ENCODE peak calls at places on chromosomes 2 and 18, in four cellular contexts. W, B, E and T are unnamed samples.

GRCh38 chr2:119247844-119248271 is 24.2 kb downstream of the STEAP3 start:
- DNase-seq in W (no peak), B (no peak), E (no peak), T (no peak)

GRCh38 chr2:88451647-88452150 is 794 bp downstream of the FOXI3 start:
- DNase-seq in W (peak), B (peak), E (no peak), T (no peak)

GRCh38 chr2:211486-212184 is 52.2 kb downstream of the SH3YL1 start:
- DNase-seq in W (no peak), B (no peak), E (no peak), T (no peak)

GRCh38 chr2:191617589-191617988 is 60.3 kb upstream of the NABP1 start:
- DNase-seq in W (no peak), B (no peak), E (no peak), T (no peak)

GRCh38 chr2:46014911-46015654 is 282.1 kb upstream of the EPAS1 start:
- DNase-seq in W (peak), B (no peak), E (no peak), T (no peak)

GRCh38 chr2:199405241-199405640 is 52.5 kb downstream of the SATB2 start:
- DNase-seq in W (peak), B (peak), E (peak), T (peak)

GRCh38 chr2:48601349-48601748 is 16.3 kb upstream of the GTF2A1L start:
- DNase-seq in W (peak), B (peak), E (peak), T (peak)

GRCh38 chr18:24014986-24015896 is 687 bp downstream of the TTC39C start:
- DNase-seq in W (peak), B (peak), E (peak), T (no peak)

GRCh38 chr2:157747695-157748370 is 119.2 kb upstream of the ACVR1C start:
- DNase-seq in W (no peak), B (no peak), E (no peak), T (no peak)

GRCh38 chr2:238717084-238717483 is 130.8 kb upstream of the TWIST2 start:
- DNase-seq in W (no peak), B (no peak), E (no peak), T (no peak)

GRCh38 chr2:238722181-238722580 is 125.7 kb upstream of the TWIST2 start:
- DNase-seq in W (no peak), B (no peak), E (no peak), T (no peak)

GRCh38 chr2:238719641-238720040 is 128.2 kb upstream of the TWIST2 start:
- DNase-seq in W (no peak), B (no peak), E (no peak), T (no peak)

GRCh38 chr2:238722883-238723282 is 125.0 kb upstream of the TWIST2 start:
- DNase-seq in W (no peak), B (no peak), E (no peak), T (no peak)

GRCh38 chr2:238720232-238720672 is 127.6 kb upstream of the TWIST2 start:
- DNase-seq in W (peak), B (peak), E (peak), T (peak)
- TF ChIP-seq NR3C1 in W (no peak), B (no peak), E (no peak), T (no peak)

GRCh38 chr18:59715966-59716369 is 18.7 kb upstream of the CCBE1 start:
- DNase-seq in W (no peak), B (peak), E (no peak), T (no peak)

GRCh38 chr18:59715445-59715844 is 18.2 kb upstream of the CCBE1 start:
- DNase-seq in W (no peak), B (no peak), E (no peak), T (no peak)

GRCh38 chr18:59717291-59717690 is 20.1 kb upstream of the CCBE1 start:
- DNase-seq in W (no peak), B (no peak), E (no peak), T (no peak)

GRCh38 chr18:59708988-59709387 is 11.8 kb upstream of the CCBE1 start:
- DNase-seq in W (no peak), B (no peak), E (no peak), T (no peak)

GRCh38 chr18:59712311-59712710 is 15.1 kb upstream of the CCBE1 start:
- DNase-seq in W (no peak), B (no peak), E (no peak), T (no peak)
- TF ChIP-seq NR3C1 in W (no peak), B (no peak), E (no peak), T (no peak)

GRCh38 chr2:10373931-10374330 is 71.2 kb downstream of the HPCAL1 start:
- DNase-seq in W (no peak), B (no peak), E (no peak), T (no peak)
- TF ChIP-seq NR3C1 in W (no peak), B (no peak), E (no peak), T (no peak)

DNA sequence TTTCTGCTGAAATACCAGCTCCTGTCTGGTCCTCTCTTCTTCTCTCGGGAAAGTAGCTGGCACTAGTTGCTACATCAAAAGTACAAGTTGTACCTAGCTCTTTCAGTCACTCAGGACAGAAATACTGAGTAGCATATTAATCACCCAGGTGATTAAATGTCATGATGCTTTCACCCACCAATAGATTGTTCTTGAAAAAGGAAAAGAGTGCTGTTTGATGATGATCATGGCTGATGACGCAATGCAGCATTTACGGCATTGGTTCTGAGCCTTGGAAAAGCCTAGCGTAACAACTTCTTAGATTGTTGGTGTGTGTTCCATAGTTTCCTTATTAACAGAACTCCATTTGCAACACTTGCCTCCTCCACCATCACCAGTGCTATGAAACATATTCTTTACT is 190.7 kb downstream of the CDH7 start:
- DNase-seq in W (no peak), B (no peak), E (no peak), T (no peak)
- TF ChIP-seq NR3C1 in W (no peak), B (no peak), E (no peak), T (no peak)

GRCh38 chr2:33321236-33321731 is 155.2 kb upstream of the RASGRP3 start:
- DNase-seq in W (no peak), B (no peak), E (no peak), T (no peak)
- TF ChIP-seq NR3C1 in W (no peak), B (no peak), E (no peak), T (no peak)

GRCh38 chr2:47309952-47310800 is 92.8 kb upstream of the MSH2 start:
- DNase-seq in W (no peak), B (peak), E (peak), T (peak)
- TF ChIP-seq NR3C1 in W (no peak), B (no peak), E (no peak), T (no peak)

GRCh38 chr2:235722869-235723268 is 229.0 kb downstream of the AGAP1 start:
- DNase-seq in W (no peak), B (no peak), E (no peak), T (no peak)

GRCh38 chr2:235723371-235723770 is 229.5 kb downstream of the AGAP1 start:
- DNase-seq in W (no peak), B (no peak), E (no peak), T (no peak)

GRCh38 chr2:235724964-235725603 is 231.2 kb downstream of the AGAP1 start:
- DNase-seq in W (no peak), B (no peak), E (no peak), T (no peak)

GRCh38 chr2:235721586-235721985 is 227.7 kb downstream of the AGAP1 start:
- DNase-seq in W (no peak), B (no peak), E (no peak), T (no peak)

GRCh38 chr2:235723811-235724465 is 230.1 kb downstream of the AGAP1 start:
- DNase-seq in W (no peak), B (no peak), E (no peak), T (no peak)
- TF ChIP-seq NR3C1 in W (no peak), B (no peak), E (no peak), T (no peak)

DNA sequence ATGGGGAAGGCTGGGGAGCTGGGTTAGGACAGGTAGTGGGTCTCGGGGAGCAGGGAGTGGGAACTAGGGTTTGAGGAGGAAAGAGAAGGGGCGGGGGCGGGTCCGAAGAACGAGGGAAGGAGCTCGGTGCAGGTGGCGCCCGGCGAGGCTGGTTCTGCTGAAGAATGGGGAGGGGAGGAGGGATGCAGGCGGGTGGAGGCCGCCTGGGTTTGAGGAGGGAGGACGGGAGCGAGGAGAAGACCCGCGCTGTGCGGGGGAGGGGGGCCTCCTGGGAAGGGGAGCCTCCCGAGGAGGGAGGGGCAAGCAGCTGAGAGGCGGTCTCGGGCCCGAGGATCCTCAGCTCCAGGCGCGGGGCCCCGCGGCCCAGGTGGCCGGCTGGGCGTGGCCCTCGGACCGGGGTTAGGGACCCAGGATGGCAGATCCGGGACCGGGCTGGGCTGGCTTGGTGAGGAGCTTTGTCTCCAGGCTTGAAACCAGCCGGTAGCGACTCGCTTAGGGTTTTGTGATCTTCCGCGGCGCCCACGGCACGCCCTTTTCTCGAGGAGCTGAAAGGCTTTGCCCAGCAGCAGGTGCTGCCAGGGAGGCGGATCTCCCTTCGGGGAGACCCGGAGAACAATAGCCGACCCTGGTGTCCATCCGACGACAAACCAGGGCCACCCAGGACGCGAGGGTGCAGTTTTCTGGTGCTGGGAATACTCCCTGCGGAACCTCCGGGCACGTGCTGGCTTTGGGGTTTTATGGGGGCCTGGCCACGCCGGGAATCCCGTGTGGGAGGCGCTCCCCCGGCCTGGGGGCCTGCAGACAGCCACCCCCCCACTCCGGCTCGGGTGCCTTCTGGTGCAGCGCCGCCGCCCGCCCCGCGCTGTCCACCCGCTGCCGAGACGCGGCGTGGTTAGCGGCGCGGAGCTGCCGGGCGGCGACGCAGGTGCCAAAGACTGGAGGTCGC is 1.4 kb downstream of the DPYSL5 start:
- DNase-seq in W (peak), B (no peak), E (no peak), T (peak)
- TF ChIP-seq NR3C1 in W (no peak), B (no peak), E (no peak), T (no peak)